ENCODE peak calls at places on chromosomes 13 and 19, in seven cellular contexts. M is ACHN; K is AG09309; O is activated gamma-delta T cell treated with Interleukin-2 at 50 U/mL for 16 hours; C is activated naive CD8-positive, alpha-beta T cell treated with anti-CD3 and anti-CD28 coated beads for 36 hours; G is NCI-H2081; X is bronchial epithelial cell. N is an unnamed sample.

GRCh38 chr19:41870401-41870873 is 6.6 kb upstream of the CD79A start:
- DNase-seq in K (no peak), C (no peak), M (peak; percentile 67), O (no peak), X (no peak), G (no peak), N (no peak)

GRCh38 chr19:19034204-19034624 is 811 bp downstream of the ARMC6 start:
- DNase-seq in G (peak; percentile 70), M (peak; percentile 82), X (peak; percentile 67), O (peak; percentile 46), K (no peak), C (peak; percentile 82), N (peak; percentile 51)

GRCh38 chr13:32214073-32214472 is 101.1 kb downstream of the ZAR1L start:
- DNase-seq in X (no peak), C (no peak), G (no peak), K (no peak), O (no peak), M (no peak), N (no peak)

GRCh38 chr13:41418751-41419150 is 38.6 kb upstream of the RGCC start:
- DNase-seq in X (peak; percentile 72), G (no peak), K (no peak), O (no peak), M (no peak), C (no peak), N (no peak)

GRCh38 chr13:113974304-113975281 is 717 bp upstream of the C13orf46 start:
- DNase-seq in G (no peak), O (no peak), C (no peak), M (no peak), X (no peak), K (no peak), N (no peak)

GRCh38 chr19:11555246-11555645 is 3.8 kb downstream of the ELOF1 start:
- DNase-seq in X (no peak), M (no peak), C (no peak), O (no peak), K (no peak), G (no peak), N (no peak)

GRCh38 chr19:39816287-39817048 is 17.5 kb downstream of the DYRK1B start:
- DNase-seq in K (no peak), M (no peak), X (no peak), G (no peak), C (no peak), O (no peak), N (no peak)

GRCh38 chr19:6459356-6460098 is at the start of gene SLC25A23:
- DNase-seq in G (peak; percentile 60), M (peak; percentile 74), X (peak; percentile 47), C (peak; percentile 67), O (peak; percentile 41), K (peak; percentile 2), N (peak; percentile 60)

GRCh38 chr13:113820813-113821651 is 42.8 kb downstream of the GAS6 start:
- DNase-seq in G (no peak), O (no peak), K (peak; percentile 95), M (peak; percentile 91), X (peak; percentile 82), C (no peak), N (peak; percentile 83)

GRCh38 chr13:109160887-109161669 is 531.7 kb downstream of the MYO16 start:
- DNase-seq in C (no peak), O (no peak), K (no peak), G (no peak), M (no peak), X (peak; percentile 84), N (no peak)

GRCh38 chr13:85412448-85412847 is 386.8 kb downstream of the SLITRK6 start:
- DNase-seq in O (no peak), K (no peak), X (no peak), M (no peak), C (no peak), G (no peak), N (no peak)

GRCh38 chr13:28434934-28435333 is 60.0 kb downstream of the FLT1 start:
- DNase-seq in G (no peak), M (no peak), K (no peak), O (no peak), X (no peak), C (no peak), N (no peak)

GRCh38 chr13:34065915-34066314 is 248.0 kb downstream of the RFC3 start:
- DNase-seq in X (peak; percentile 89), G (no peak), K (no peak), M (no peak), O (no peak), C (no peak), N (no peak)

GRCh38 chr19:55173717-55174409 is 6.2 kb downstream of the SYT5 start:
- DNase-seq in C (peak; percentile 31), X (peak; percentile 35), M (peak; percentile 80), O (no peak), G (peak; percentile 36), K (peak; percentile 34), N (peak; percentile 55)

GRCh38 chr19:47089767-47090350 is 23.7 kb downstream of the ZC3H4 start:
- DNase-seq in M (no peak), G (no peak), C (no peak), X (no peak), O (no peak), K (no peak), N (no peak)

GRCh38 chr13:71864094-71864980 is 2.7 kb downstream of the DACH1 start:
- DNase-seq in M (no peak), G (peak; percentile 10), C (peak; percentile 10), K (no peak), X (no peak), O (no peak), N (no peak)

GRCh38 chr19:22545751-22546150 is 88.4 kb upstream of the ZNF492 start:
- DNase-seq in M (peak; percentile 31), O (no peak), C (peak; percentile 19), K (no peak), G (peak; percentile 18), X (peak; percentile 3), N (no peak)

GRCh38 chr13:72868229-72868628 is 86.3 kb downstream of the PIBF1 start:
- DNase-seq in C (no peak), M (no peak), O (no peak), G (no peak), X (no peak), K (no peak), N (no peak)

GRCh38 chr19:32543107-32543900 is 37.7 kb upstream of the PDCD5 start:
- DNase-seq in G (no peak), X (peak; percentile 2), O (no peak), K (no peak), M (no peak), C (no peak), N (no peak)

GRCh38 chr13:113591750-113592149 is 7.2 kb downstream of the TFDP1 start:
- DNase-seq in G (no peak), K (no peak), X (no peak), C (no peak), M (no peak), O (no peak), N (no peak)

N was measured in NCI-H446 treated with DMSO at 0.1 percent for 48 hours.